ENCODE peak calls at places on chromosomes 5 and 9, in five cellular contexts. V is heart left ventricle, E is right atrium auricular region, I is T-helper 22 cell, R is sciatic nerve. P is an unnamed sample.

GRCh38 chr9:113380869-113381378 is 4.1 kb upstream of the HDHD3 start:
- DNase-seq in V (no peak), E (no peak), I (no peak), R (no peak), P (no peak)

GRCh38 chr5:151095341-151096000 is 14.6 kb upstream of the TNIP1 start:
- DNase-seq in V (no peak), E (no peak), I (no peak), R (no peak), P (no peak)

GRCh38 chr5:76524872-76525271 is 98.3 kb downstream of the F2RL2 start:
- DNase-seq in V (no peak), E (no peak), I (no peak), R (no peak), P (no peak)

GRCh38 chr9:81777514-81777913 is 88.2 kb upstream of the TLE1 start:
- DNase-seq in V (no peak), E (no peak), I (no peak), R (no peak), P (no peak)

GRCh38 chr9:92467511-92467910 is 14.8 kb downstream of the ASPN start:
- DNase-seq in V (no peak), E (no peak), I (no peak), R (no peak), P (no peak)

GRCh38 chr5:96292582-96293247 is 140.3 kb downstream of the PCSK1 start:
- DNase-seq in V (no peak), E (peak; percentile 61), I (no peak), R (no peak), P (no peak)

GRCh38 chr9:137270929-137271695 is 6.4 kb upstream of the TOR4A start:
- DNase-seq in V (no peak), E (no peak), I (no peak), R (no peak), P (no peak)

GRCh38 chr9:124567362-124567761 is 60.2 kb upstream of the NR5A1 start:
- DNase-seq in V (no peak), E (no peak), I (no peak), R (no peak), P (no peak)

GRCh38 chr5:1638658-1639400 is 115.1 kb upstream of the LPCAT1 start:
- DNase-seq in V (peak; percentile 33), E (no peak), I (no peak), R (no peak), P (no peak)

GRCh38 chr5:35198681-35199080 is 31.6 kb downstream of the PRLR start:
- DNase-seq in V (no peak), E (no peak), I (no peak), R (no peak), P (no peak)

GRCh38 chr5:81626524-81626923 is 124.4 kb downstream of the SSBP2 start:
- DNase-seq in V (no peak), E (no peak), I (no peak), R (no peak), P (no peak)

GRCh38 chr9:138010861-138011260 is 133.3 kb downstream of the CACNA1B start:
- DNase-seq in V (peak; percentile 45), E (no peak), I (no peak), R (no peak), P (peak; percentile 38)

GRCh38 chr5:81965510-81965909 is 6.3 kb upstream of the ATG10 start:
- DNase-seq in V (no peak), E (no peak), I (no peak), R (no peak), P (no peak)

GRCh38 chr9:99948896-99949295 is 42.4 kb downstream of the STX17 start:
- DNase-seq in V (no peak), E (no peak), I (no peak), R (no peak), P (no peak)

GRCh38 chr9:124940894-124941688 is at the start of gene GOLGA1:
- DNase-seq in V (peak; percentile 97), E (peak; percentile 96), I (peak; percentile 90), R (peak; percentile 96), P (peak; percentile 94)

GRCh38 chr5:132070460-132071337 is 2.9 kb upstream of the CSF2 start:
- DNase-seq in V (no peak), E (no peak), I (no peak), R (no peak), P (no peak)

GRCh38 chr5:102561894-102562760 is 63.3 kb upstream of the SLCO6A1 start:
- DNase-seq in V (peak; percentile 40), E (no peak), I (no peak), R (peak; percentile 52), P (no peak)

GRCh38 chr5:55063220-55063863 is 39.1 kb upstream of the GZMA start:
- DNase-seq in V (no peak), E (no peak), I (no peak), R (no peak), P (no peak)

GRCh38 chr9:32508728-32509127 is 17.3 kb downstream of the RIGI start:
- DNase-seq in V (no peak), E (no peak), I (no peak), R (no peak), P (no peak)

GRCh38 chr9:133607381-133607780 is 1.8 kb downstream of the FAM163B start:
- DNase-seq in V (no peak), E (no peak), I (no peak), R (no peak), P (no peak)

GRCh38 chr9:130962418-130963316 is 23.6 kb upstream of the FIBCD1 start:
- DNase-seq in V (no peak), E (peak; percentile 73), I (no peak), R (no peak), P (no peak)

GRCh38 chr9:98908897-98909634 is 34.6 kb upstream of the COL15A1 start:
- DNase-seq in V (no peak), E (peak; percentile 0), I (no peak), R (no peak), P (no peak)

GRCh38 chr5:67771221-67771620 is 444.3 kb upstream of the PIK3R1 start:
- DNase-seq in V (no peak), E (no peak), I (no peak), R (no peak), P (no peak)

GRCh38 chr5:148760945-148761638 is 65.3 kb upstream of the ADRB2 start:
- DNase-seq in V (no peak), E (no peak), I (no peak), R (no peak), P (no peak)

GRCh38 chr9:98502311-98502975 is 206.3 kb downstream of the GABBR2 start:
- DNase-seq in V (no peak), E (no peak), I (no peak), R (no peak), P (no peak)

GRCh38 chr5:115545065-115545882 is 699 bp upstream of the FEM1C start:
- DNase-seq in V (no peak), E (no peak), I (no peak), R (no peak), P (no peak)

GRCh38 chr9:124716795-124717194 is 54.3 kb downstream of the NR6A1 start:
- DNase-seq in V (no peak), E (no peak), I (no peak), R (no peak), P (no peak)

GRCh38 chr9:34659592-34660253 is 2.7 kb downstream of the CCL27 start:
- DNase-seq in V (no peak), E (no peak), I (no peak), R (no peak), P (no peak)

GRCh38 chr5:150020249-150020648 is 19.7 kb downstream of the HMGXB3 start:
- DNase-seq in V (no peak), E (no peak), I (no peak), R (no peak), P (no peak)

GRCh38 chr5:112885001-112885400 is 23.9 kb downstream of the SRP19 start:
- DNase-seq in V (no peak), E (no peak), I (no peak), R (no peak), P (no peak)

GRCh38 chr9:109726122-109726521 is 53.9 kb upstream of the PALM2AKAP2 start:
- DNase-seq in V (no peak), E (no peak), I (no peak), R (no peak), P (no peak)

GRCh38 chr5:26009742-26010141 is 1028.6 kb downstream of the CDH9 start:
- DNase-seq in V (no peak), E (no peak), I (no peak), R (peak; percentile 61), P (no peak)

GRCh38 chr9:123544007-123544827 is 188.2 kb downstream of the CRB2 start:
- DNase-seq in V (no peak), E (no peak), I (no peak), R (no peak), P (no peak)

GRCh38 chr9:113349434-113350337 is at the start of gene BSPRY:
- DNase-seq in V (no peak), E (no peak), I (no peak), R (no peak), P (no peak)

GRCh38 chr9:122055668-122056067 is 37.4 kb downstream of the TTLL11 start:
- DNase-seq in V (no peak), E (no peak), I (no peak), R (no peak), P (no peak)

GRCh38 chr9:122941560-122942234 is 877 bp downstream of the RABGAP1 start:
- DNase-seq in V (no peak), E (no peak), I (no peak), R (no peak), P (no peak)